ENCODE peak calls at places on chromosomes 1 and 21, in seven cellular contexts. C, E, V, W, K, H and P are unnamed samples.

GRCh38 chr1:197958861-197959260 is 41.7 kb downstream of the LHX9 start:
- DNase-seq in C (no peak), E (no peak), V (no peak), W (peak; percentile 7), K (no peak), H (no peak), P (no peak)

GRCh38 chr21:45506836-45507522 is 35.3 kb downstream of the SLC19A1 start:
- DNase-seq in C (no peak), E (no peak), V (peak; percentile 7), W (no peak), K (no peak), H (no peak), P (no peak)

GRCh38 chr1:155334980-155335379 is 14.3 kb downstream of the RUSC1 start:
- DNase-seq in C (no peak), E (no peak), V (no peak), W (no peak), K (no peak), H (peak; percentile 27), P (no peak)

GRCh38 chr1:38000529-38001453 is 4.5 kb downstream of the FHL3 start:
- DNase-seq in C (peak; percentile 92), E (peak; percentile 83), V (peak; percentile 63), W (no peak), K (no peak), H (peak; percentile 89), P (peak; percentile 65)

GRCh38 chr1:101178688-101179491 is 57.9 kb upstream of the S1PR1 start:
- DNase-seq in C (no peak), E (no peak), V (no peak), W (no peak), K (no peak), H (no peak), P (no peak)

GRCh38 chr1:19925342-19926070 is 2.1 kb upstream of the PLA2G2E start:
- DNase-seq in C (no peak), E (no peak), V (no peak), W (peak; percentile 82), K (no peak), H (no peak), P (no peak)

GRCh38 chr1:82962658-82963057 is 1036.3 kb downstream of the TTLL7 start:
- DNase-seq in C (no peak), E (peak; percentile 31), V (no peak), W (no peak), K (no peak), H (no peak), P (no peak)

GRCh38 chr1:169690489-169690888 is 20.9 kb downstream of the SELL start:
- DNase-seq in C (no peak), E (peak; percentile 52), V (no peak), W (no peak), K (no peak), H (no peak), P (no peak)

GRCh38 chr1:24830680-24831272 is 85.5 kb downstream of the CLIC4 start:
- DNase-seq in C (peak; percentile 84), E (peak; percentile 82), V (no peak), W (no peak), K (no peak), H (peak; percentile 89), P (peak; percentile 71)

GRCh38 chr1:78464449-78464891 is 26.3 kb upstream of the PTGFR start:
- DNase-seq in C (no peak), E (no peak), V (no peak), W (no peak), K (no peak), H (no peak), P (no peak)

DNA sequence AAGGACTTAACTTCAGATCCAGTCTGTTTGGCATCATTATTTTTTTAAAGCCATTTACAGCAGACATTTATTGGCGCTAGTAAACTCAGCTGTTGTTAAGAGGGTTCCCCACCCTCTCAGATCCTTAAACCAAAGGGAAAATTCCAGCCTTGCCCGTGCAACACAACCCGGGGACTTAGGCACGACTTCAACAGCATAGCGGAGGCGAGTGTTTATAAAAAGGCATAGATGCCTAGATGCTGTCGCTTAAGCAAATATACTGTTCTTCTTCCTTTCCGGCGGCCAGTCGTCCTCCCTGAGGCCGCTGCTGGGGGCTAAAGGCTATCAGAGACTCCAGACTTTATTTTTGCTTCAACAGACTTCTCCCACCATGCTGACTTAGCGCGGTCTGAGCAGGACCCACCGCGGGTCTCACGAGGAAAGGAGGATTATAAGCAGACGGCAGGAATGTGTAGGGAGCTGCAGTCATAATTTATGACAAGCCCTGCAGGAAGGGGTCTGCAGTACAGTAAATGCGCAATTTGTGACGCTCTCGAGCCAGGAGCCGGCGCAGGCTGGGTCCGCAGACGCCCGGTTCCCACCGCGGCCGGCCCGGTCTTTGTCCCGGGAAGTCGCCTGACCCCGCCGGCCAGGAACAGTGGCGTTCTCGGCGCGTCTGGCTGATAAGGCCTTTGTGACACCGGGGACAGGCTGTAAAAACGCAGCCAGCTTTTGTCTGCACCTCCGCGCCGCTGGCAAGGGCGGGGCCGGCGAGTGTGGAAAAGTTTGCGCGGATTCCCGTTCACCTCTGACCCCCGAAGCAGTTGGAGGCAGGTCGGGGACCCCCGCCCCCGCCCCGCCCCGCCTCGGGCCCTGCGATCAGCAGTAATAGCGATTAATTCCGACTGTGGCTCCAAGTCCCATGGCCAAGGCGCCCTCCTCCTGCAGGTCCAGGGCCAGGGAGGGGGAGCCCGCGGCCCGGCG is 61.2 kb upstream of the ARHGEF16 start:
- DNase-seq in C (no peak), E (peak; percentile 78), V (peak; percentile 76), W (no peak), K (no peak), H (no peak), P (no peak)
- TF ChIP-seq CTCF in C (no peak), E (no peak), V (no peak), W (no peak), K (no peak), H (no peak), P (no peak)

DNA sequence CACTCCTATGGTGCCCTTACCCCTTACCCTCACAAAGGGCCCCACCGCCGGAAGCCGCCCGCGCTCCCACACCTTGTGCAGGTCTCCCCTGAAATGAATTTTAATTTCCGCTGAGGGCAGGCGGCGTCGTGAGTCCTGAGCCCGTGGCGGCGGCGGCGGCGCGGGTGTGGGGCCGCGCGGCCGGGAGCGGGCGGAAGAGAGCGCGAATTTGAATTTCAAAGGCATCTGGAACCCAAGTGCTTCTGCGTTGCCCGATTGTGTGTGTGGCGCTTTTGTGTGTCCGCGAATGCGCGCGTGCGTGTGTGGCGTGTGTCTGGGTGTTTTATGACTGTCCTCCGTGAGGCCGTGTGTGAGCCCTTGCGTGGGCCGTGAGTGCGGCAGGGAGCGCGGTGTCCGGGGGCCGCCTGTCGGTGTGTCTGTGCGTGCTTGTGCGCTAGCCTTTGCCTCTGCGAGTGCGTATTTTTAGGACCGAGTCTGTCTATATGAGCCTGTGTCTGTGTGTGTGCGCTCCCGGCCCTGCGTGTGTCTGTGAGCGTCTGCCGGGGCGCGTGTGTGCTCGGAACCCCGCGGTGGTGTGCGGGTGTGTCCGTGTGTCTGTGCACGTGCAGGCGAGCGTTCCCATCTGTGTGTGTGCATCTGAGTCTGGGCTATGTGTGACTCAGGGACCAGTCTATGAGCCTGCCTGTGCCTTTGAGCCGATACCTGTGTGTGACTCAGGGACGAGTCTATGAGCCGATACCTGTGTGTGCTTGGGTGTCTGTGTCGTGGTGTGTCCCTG is 7.9 kb upstream of the ADGRB2 start:
- DNase-seq in C (no peak), E (no peak), V (no peak), W (no peak), K (no peak), H (no peak), P (no peak)
- TF ChIP-seq CTCF in C (no peak), E (peak; percentile 4), V (no peak), W (no peak), K (no peak), H (peak; percentile 9), P (no peak)

GRCh38 chr1:209428241-209428921 is 155.1 kb upstream of the CAMK1G start:
- DNase-seq in C (no peak), E (peak; percentile 78), V (no peak), W (no peak), K (no peak), H (no peak), P (no peak)

GRCh38 chr1:209422281-209422680 is 161.2 kb upstream of the CAMK1G start:
- DNase-seq in C (no peak), E (no peak), V (no peak), W (no peak), K (no peak), H (no peak), P (no peak)

GRCh38 chr1:209427277-209427676 is 156.2 kb upstream of the CAMK1G start:
- DNase-seq in C (no peak), E (no peak), V (no peak), W (no peak), K (no peak), H (no peak), P (no peak)

GRCh38 chr1:209427811-209428210 is 155.7 kb upstream of the CAMK1G start:
- DNase-seq in C (no peak), E (peak; percentile 69), V (no peak), W (no peak), K (no peak), H (no peak), P (no peak)

DNA sequence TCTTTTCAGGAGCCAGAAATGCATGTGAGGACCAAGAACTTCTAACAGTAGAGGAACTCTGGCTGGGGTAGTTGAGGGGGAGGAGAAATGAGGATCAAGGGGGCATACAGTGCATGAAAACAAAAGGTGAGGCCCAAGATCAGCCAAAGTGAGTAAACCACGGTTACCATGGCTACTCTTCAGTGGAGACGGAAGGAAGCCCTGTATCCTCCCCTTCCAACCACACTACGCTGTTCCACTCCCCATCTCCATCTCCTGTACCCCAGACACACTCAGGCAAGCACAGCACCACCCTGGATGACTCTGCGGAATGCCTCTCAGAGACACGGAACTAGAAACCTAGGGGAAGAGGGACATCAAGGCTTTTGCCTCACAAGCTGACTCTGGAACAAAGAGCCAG is 157.6 kb upstream of the CAMK1G start:
- DNase-seq in C (no peak), E (no peak), V (no peak), W (no peak), K (no peak), H (no peak), P (no peak)
- TF ChIP-seq CTCF in C (no peak), E (no peak), V (no peak), W (no peak), K (no peak), H (no peak), P (no peak)

GRCh38 chr1:244102051-244102450 is 51.0 kb downstream of the ZBTB18 start:
- DNase-seq in C (no peak), E (no peak), V (no peak), W (no peak), K (no peak), H (no peak), P (no peak)
- TF ChIP-seq CTCF in C (no peak), E (no peak), V (no peak), W (no peak), K (no peak), H (no peak), P (no peak)

GRCh38 chr1:173210273-173210672 is 3.1 kb upstream of the TNFSF4 start:
- DNase-seq in C (no peak), E (no peak), V (no peak), W (peak; percentile 26), K (no peak), H (no peak), P (no peak)
- TF ChIP-seq CTCF in C (no peak), E (no peak), V (no peak), W (no peak), K (no peak), H (no peak), P (no peak)

GRCh38 chr1:87986154-87986914 is 657.7 kb downstream of the LMO4 start:
- DNase-seq in C (no peak), E (no peak), V (no peak), W (no peak), K (no peak), H (no peak), P (no peak)
- TF ChIP-seq CTCF in C (no peak), E (peak; percentile 16), V (no peak), W (no peak), K (no peak), H (no peak), P (peak; percentile 17)